ENCODE peak calls at places on chromosomes 13 and 19, in eight cellular contexts. I is A549, C is gastrocnemius medialis, P is heart left ventricle, O is uterus, K is adrenal gland, X is IMR-90, L is H1. S is an unnamed sample.

GRCh38 chr13:53136554-53136953 is 107.9 kb downstream of the OLFM4 start:
- DNase-seq in P (no peak), K (no peak), I (no peak), X (no peak), L (no peak), O (no peak), C (no peak), S (no peak)

GRCh38 chr19:5961969-5962945 is 15.7 kb downstream of the RANBP3 start:
- DNase-seq in X (peak), L (no peak), P (no peak), K (peak), O (no peak), I (no peak), C (no peak), S (peak)

GRCh38 chr13:47076536-47076935 is 179.7 kb upstream of the HTR2A start:
- DNase-seq in X (peak), K (no peak), I (no peak), P (no peak), C (no peak), O (no peak), L (no peak), S (no peak)

GRCh38 chr13:33855371-33855895 is 37.5 kb downstream of the RFC3 start:
- DNase-seq in L (no peak), O (no peak), K (no peak), C (no peak), P (no peak), I (no peak), X (no peak), S (no peak)

GRCh38 chr19:32692727-32693061 is 1.1 kb downstream of the NUDT19 start:
- DNase-seq in C (no peak), I (peak), K (no peak), X (no peak), L (no peak), P (no peak), O (no peak), S (no peak)

GRCh38 chr19:16197188-16197621 is 506 bp upstream of the AP1M1 start:
- DNase-seq in L (no peak), I (no peak), C (no peak), K (peak), X (peak), O (no peak), P (no peak), S (no peak)

GRCh38 chr13:19890030-19890429 is 26.6 kb upstream of the ZMYM5 start:
- DNase-seq in X (no peak), C (no peak), L (no peak), O (no peak), P (no peak), I (no peak), K (no peak), S (no peak)

GRCh38 chr13:46288570-46289259 is 77.0 kb downstream of the LRRC63 start:
- DNase-seq in X (peak), L (no peak), I (peak), P (no peak), C (no peak), K (peak), O (no peak), S (no peak)

GRCh38 chr13:35926859-35927530 is 204.2 kb downstream of the DCLK1 start:
- DNase-seq in X (peak), K (no peak), C (no peak), O (peak), P (no peak), I (no peak), L (no peak), S (peak)

GRCh38 chr19:19743176-19743575 is 10.3 kb upstream of the ZNF14 start:
- DNase-seq in O (no peak), K (no peak), L (no peak), X (no peak), I (no peak), P (no peak), C (no peak), S (no peak)

GRCh38 chr13:35764359-35765015 is 288.0 kb upstream of the MAB21L1 start:
- DNase-seq in P (no peak), I (no peak), K (no peak), C (no peak), X (no peak), O (no peak), L (no peak), S (no peak)

GRCh38 chr19:1261863-1262686 is 7.1 kb upstream of the CIRBP start:
- DNase-seq in K (peak), L (no peak), O (peak), P (peak), I (peak), X (peak), C (no peak), S (peak)

GRCh38 chr13:73428137-73428536 is 369.3 kb downstream of the KLF5 start:
- DNase-seq in C (no peak), O (no peak), K (no peak), X (peak), I (peak), P (no peak), L (no peak), S (no peak)

GRCh38 chr19:18733196-18733647 is 49.7 kb downstream of the CRTC1 start:
- DNase-seq in C (no peak), O (peak), K (no peak), I (no peak), P (no peak), L (no peak), X (peak), S (no peak)

GRCh38 chr19:13215572-13216380 is 65.6 kb downstream of the IER2 start:
- DNase-seq in C (no peak), P (no peak), K (peak), I (no peak), X (no peak), L (no peak), O (no peak), S (no peak)

GRCh38 chr13:51594432-51594831 is 10.2 kb downstream of the WDFY2 start:
- DNase-seq in C (no peak), L (no peak), X (no peak), I (no peak), O (no peak), K (no peak), P (no peak), S (no peak)

GRCh38 chr13:77016888-77017623 is 9.9 kb downstream of the FBXL3 start:
- DNase-seq in L (no peak), X (no peak), P (no peak), I (no peak), O (no peak), K (no peak), C (no peak), S (no peak)

GRCh38 chr13:80341098-80341701 is at the start of gene SPRY2:
- DNase-seq in L (peak), X (peak), K (peak), O (peak), I (peak), P (peak), C (peak), S (peak)
- TF ChIP-seq CTCF in L (no peak), X (peak), K (no peak), O (no peak), I (peak), P (peak), C (peak), S (no peak)

GRCh38 chr19:38952395-38953165 is 21.8 kb downstream of the MRPS12 start:
- DNase-seq in O (no peak), X (peak), C (no peak), I (peak), P (no peak), L (peak), K (peak), S (no peak)

GRCh38 chr19:38951187-38951586 is 20.4 kb downstream of the MRPS12 start:
- DNase-seq in K (no peak), P (no peak), C (no peak), O (no peak), L (no peak), I (no peak), X (no peak), S (no peak)

GRCh38 chr19:38953677-38954076 is 21.9 kb downstream of the FBXO17 start:
- DNase-seq in C (no peak), O (no peak), L (no peak), K (no peak), P (no peak), I (no peak), X (no peak), S (no peak)

GRCh38 chr19:38946229-38947010 is 15.7 kb downstream of the MRPS12 start:
- DNase-seq in P (no peak), C (no peak), L (no peak), I (peak), X (no peak), O (no peak), K (no peak), S (no peak)

DNA sequence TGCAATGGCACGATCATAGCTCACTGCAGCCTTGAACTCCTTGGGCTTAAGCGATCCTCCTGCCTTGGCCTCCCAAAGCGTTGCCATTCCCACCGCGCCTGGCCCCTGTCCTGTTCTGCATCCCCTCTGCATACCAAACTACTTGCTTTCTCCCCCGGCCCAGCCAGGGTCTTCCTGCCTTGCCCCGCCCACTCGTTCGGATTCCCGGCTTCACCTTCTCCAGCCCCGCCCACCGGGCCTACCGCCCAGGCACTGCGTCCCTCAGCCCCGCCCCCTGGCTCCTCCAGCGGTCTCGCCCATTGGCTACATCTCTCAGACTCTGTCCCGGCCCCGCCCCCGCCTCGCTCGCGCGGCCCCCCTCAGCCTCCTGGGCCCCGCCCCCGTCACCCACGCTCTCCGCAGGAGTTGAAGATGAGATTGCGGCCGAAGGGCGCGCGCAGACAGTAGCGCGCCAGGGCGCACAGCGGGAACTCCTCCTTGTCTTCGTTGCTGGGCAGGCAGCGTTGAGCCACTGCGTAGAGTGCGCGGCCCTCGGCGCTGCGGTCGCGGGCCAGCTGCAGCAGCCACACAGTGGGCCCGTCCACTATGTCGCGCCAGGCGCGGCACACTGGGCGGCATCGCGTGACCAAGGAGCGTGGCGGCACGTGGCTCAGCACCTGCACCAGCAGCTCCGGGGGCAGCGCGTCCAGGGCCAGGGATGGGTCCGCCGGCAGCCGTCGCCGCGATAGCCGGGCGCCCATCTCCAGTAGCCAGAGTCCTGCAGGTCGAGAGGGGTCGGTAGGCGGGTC is 19.0 kb downstream of the MRPS12 start:
- DNase-seq in O (peak), L (peak), K (peak), C (peak), P (peak), I (no peak), X (peak), S (peak)
- H3K4me3 ChIP-seq in O (peak), L (peak), K (no peak), C (peak), P (peak), I (no peak), X (no peak), S (no peak)

GRCh38 chr13:110512198-110512740 is 49.3 kb downstream of the RAB20 start:
- DNase-seq in I (no peak), K (no peak), X (no peak), C (no peak), L (no peak), P (no peak), O (no peak), S (no peak)
- TF ChIP-seq POLR2A in I (no peak), K (no peak), X (no peak), C (no peak), L (no peak), P (no peak), O (no peak), S (no peak)

GRCh38 chr13:62544928-62545327 is 1129.3 kb upstream of the PCDH20 start:
- DNase-seq in C (no peak), O (no peak), K (no peak), L (no peak), P (no peak), X (no peak), I (no peak), S (no peak)
- TF ChIP-seq CTCF in C (no peak), O (no peak), K (no peak), L (peak), P (no peak), X (no peak), I (no peak), S (no peak)

DNA sequence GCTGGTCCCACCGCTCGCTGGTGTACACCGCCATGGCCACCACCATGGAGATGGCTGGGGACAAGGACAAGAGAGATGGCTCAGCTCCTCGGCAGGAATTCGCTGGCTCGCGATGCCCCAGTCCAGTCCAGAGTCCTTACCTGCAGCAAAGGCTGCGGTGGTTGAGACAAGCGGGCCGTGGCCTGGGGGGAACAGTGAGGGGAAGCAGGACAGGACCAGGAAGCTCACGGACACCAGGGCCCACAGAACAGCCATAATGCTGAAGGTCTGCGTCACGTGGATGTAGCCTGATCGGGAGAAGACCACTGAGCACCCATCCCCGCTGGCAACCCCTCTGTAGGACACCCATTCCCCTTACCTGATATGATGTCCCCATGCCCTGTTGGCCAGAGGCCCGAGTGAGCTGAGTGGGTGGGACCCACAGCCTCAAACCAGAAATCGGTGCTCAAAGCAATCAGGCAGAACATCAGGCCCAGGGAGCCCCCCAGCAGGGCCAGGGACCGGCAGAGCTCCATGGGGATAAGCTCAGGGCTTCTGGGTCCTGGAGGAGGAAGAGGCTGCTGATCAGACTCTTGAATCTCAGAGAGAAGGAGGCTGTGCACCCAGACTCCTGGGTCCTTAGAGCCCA is 319 bp downstream of the NKG7 start:
- DNase-seq in X (no peak), C (no peak), O (no peak), L (no peak), I (no peak), K (no peak), P (no peak), S (no peak)
- H3K4me3 ChIP-seq in X (no peak), C (no peak), O (no peak), L (no peak), I (no peak), K (no peak), P (no peak), S (no peak)